ENCODE peak calls at places on chromosome 2, in four cellular contexts. X is mesendoderm, Z is H1, F is trophoblast cell. V is an unnamed sample. For H3K79me2, the result is how much of the 10 kb centered on the place peaks cover.

GRCh38 chr2:3257166-3257565 is 120.5 kb downstream of the EIPR1 start:
- DNase-seq in X (peak), Z (no peak), F (peak), V (peak)

GRCh38 chr2:38653715-38654494 is 12.0 kb upstream of the GALM start:
- DNase-seq in X (no peak), Z (no peak), F (no peak), V (no peak)

GRCh38 chr2:121699421-121700328 is 37.0 kb downstream of the NIFK start:
- DNase-seq in X (peak), Z (no peak), F (peak), V (no peak)

GRCh38 chr2:77922567-77922966 is 400.4 kb upstream of the LRRTM4 start:
- DNase-seq in X (no peak), Z (no peak), F (no peak), V (no peak)

GRCh38 chr2:104952976-104953375 is 84.9 kb upstream of the MRPS9 start:
- DNase-seq in X (no peak), Z (no peak), F (no peak), V (no peak)

GRCh38 chr2:101076581-101076980 is 74.5 kb downstream of the RPL31 start:
- DNase-seq in X (no peak), Z (no peak), F (no peak), V (no peak)

GRCh38 chr2:98478088-98478551 is 33.5 kb downstream of the INPP4A start:
- DNase-seq in X (no peak), Z (no peak), F (peak), V (no peak)

GRCh38 chr2:179569834-179570233 is 291.6 kb downstream of the ZNF385B start:
- DNase-seq in X (no peak), Z (no peak), F (no peak), V (no peak)

GRCh38 chr2:40487592-40487991 is 35.7 kb upstream of the SLC8A1 start:
- DNase-seq in X (no peak), Z (no peak), F (peak), V (no peak)

GRCh38 chr2:220847587-220847986 is 724.5 kb downstream of the EPHA4 start:
- DNase-seq in X (no peak), Z (no peak), F (no peak), V (no peak)

DNA sequence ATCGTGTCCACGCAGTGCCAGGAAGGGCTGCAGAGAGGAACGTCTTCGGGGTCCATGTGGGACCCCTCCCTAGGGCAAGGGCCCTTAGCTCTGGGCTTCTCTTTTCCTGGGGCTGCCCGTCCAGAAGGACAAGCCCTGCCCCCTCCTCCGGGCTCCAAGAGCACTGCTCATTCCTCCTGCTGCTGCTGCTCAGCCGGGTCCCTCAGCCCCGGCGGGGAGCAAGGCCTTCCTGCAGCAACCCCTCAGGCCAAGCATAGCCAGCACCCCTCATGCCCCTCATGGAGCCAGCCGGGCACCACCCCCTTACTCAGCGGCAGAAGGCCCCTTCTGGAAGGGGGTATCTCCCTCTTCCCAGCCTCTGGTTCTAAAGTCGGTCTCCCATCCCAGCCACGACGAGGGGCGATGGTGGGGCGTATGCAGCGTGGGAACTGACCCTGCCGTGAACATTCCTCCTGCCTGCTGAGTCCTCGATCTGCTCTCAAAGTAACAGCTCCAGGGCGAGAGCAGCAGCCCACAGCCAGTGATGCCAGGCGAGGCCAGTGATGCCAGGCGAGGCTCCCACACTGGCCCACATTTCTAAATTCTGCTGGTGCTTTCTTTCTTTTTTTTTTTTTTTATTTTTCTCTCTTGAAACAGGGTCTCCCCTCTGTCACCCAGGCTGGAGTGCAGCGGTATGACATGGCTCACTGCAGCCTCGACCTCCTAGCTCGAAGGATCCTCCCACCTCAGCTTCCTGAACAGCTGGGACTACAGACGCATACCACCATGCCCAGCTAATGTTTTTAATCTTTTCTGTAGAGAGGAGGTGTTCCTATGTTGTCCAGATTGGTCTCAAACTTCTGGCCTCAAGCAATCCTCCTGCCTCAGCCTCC is 99.7 kb downstream of the HDAC4 start:
- DNase-seq in X (no peak), Z (no peak), F (no peak), V (no peak)
- H3K4me2 ChIP-seq in X (no peak), Z (no peak), F (no peak), V (no peak)

DNA sequence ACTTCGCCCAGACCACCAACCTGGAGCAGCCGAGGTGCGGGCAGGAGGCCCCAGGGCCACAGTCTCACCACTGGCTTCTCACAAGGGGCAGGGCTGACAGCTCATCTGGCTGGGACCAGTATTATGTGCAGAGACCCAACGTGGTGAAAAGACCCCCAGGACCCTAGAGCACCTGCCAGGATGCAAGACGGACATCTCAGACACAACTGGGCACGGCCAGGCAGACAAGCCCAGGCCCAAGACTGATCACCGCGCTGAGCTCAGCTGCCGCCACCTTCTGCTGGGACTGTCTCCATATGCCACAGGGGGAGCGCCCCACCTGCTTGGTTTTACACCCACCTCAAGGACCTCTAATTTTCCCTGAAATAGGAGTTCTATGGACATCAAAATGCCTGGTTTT is 23.2 kb downstream of the HDAC4 start:
- DNase-seq in X (no peak), Z (no peak), F (no peak), V (no peak)
- H3K79me2 ChIP-seq in X (under half), Z (half or more), F (under half), V (under half)

GRCh38 chr2:66839551-66840320 is 404.8 kb downstream of the MEIS1 start:
- DNase-seq in X (no peak), Z (no peak), F (peak), V (no peak)

GRCh38 chr2:66843856-66844255 is 408.9 kb downstream of the MEIS1 start:
- DNase-seq in X (no peak), Z (no peak), F (no peak), V (no peak)

GRCh38 chr2:66836851-66837250 is 401.9 kb downstream of the MEIS1 start:
- DNase-seq in X (no peak), Z (no peak), F (no peak), V (no peak)

GRCh38 chr2:66845307-66845706 is 410.4 kb downstream of the MEIS1 start:
- DNase-seq in X (no peak), Z (no peak), F (no peak), V (no peak)

GRCh38 chr2:66840321-66841014 is 405.5 kb downstream of the MEIS1 start:
- DNase-seq in X (no peak), Z (no peak), F (no peak), V (no peak)
- H2BK5ac ChIP-seq in X (no peak), Z (no peak), F (peak), V (no peak)

GRCh38 chr2:107777962-107778361 is 48.7 kb upstream of the RGPD4 start:
- DNase-seq in X (no peak), Z (no peak), F (no peak), V (no peak)
- H3K4me2 ChIP-seq in X (no peak), Z (no peak), F (no peak), V (no peak)

GRCh38 chr2:19070866-19071265 is 287.6 kb downstream of the OSR1 start:
- DNase-seq in X (no peak), Z (no peak), F (no peak), V (no peak)
- H3K79me2 ChIP-seq in X (under half), Z (under half), F (under half), V (under half)

GRCh38 chr2:190882327-190882766 is 1.7 kb downstream of the GLS start:
- DNase-seq in X (no peak), Z (no peak), F (no peak), V (no peak)
- H2BK5ac ChIP-seq in X (no peak), Z (no peak), F (no peak), V (no peak)

GRCh38 chr2:28631514-28632206 is 120.0 kb upstream of the PPP1CB start:
- DNase-seq in X (no peak), Z (no peak), F (no peak), V (no peak)

GRCh38 chr2:28630341-28630740 is 121.3 kb upstream of the PPP1CB start:
- DNase-seq in X (no peak), Z (no peak), F (no peak), V (no peak)

GRCh38 chr2:28633204-28633603 is 118.4 kb upstream of the PPP1CB start:
- DNase-seq in X (no peak), Z (no peak), F (no peak), V (no peak)

GRCh38 chr2:28633739-28634138 is 117.9 kb upstream of the PPP1CB start:
- DNase-seq in X (no peak), Z (no peak), F (peak), V (no peak)

GRCh38 chr2:28632791-28633190 is 118.8 kb upstream of the PPP1CB start:
- DNase-seq in X (no peak), Z (no peak), F (no peak), V (no peak)
- H3K4me2 ChIP-seq in X (no peak), Z (no peak), F (no peak), V (no peak)

GRCh38 chr2:197208029-197208428 is 102.6 kb downstream of the ANKRD44 start:
- DNase-seq in X (no peak), Z (no peak), F (no peak), V (no peak)
- H3K79me2 ChIP-seq in X (under half), Z (under half), F (under half), V (under half)

V was measured in H9.